ENCODE peak calls at places on chromosomes 2 and 18, in five cellular contexts. One of them, this sample, is unnamed.
A peak's percentile ranks its signal among the peaks of the same experiment; 100 is the strongest.

GRCh38 chr18:71807586-71807985 is 736.6 kb downstream of the CBLN2 start:
- DNase-seq in cardiac muscle cell: no peak
- DNase-seq in sigmoid colon: no peak
- DNase-seq in foreskin keratinocyte: no peak
- DNase-seq in GM23338: no peak
- DNase-seq in this sample: no peak

GRCh38 chr18:79927597-79928562 is 23.6 kb downstream of the SLC66A2 start:
- DNase-seq in cardiac muscle cell: no peak
- DNase-seq in sigmoid colon: peak; percentile 34
- DNase-seq in foreskin keratinocyte: no peak
- DNase-seq in GM23338: no peak
- DNase-seq in this sample: no peak

GRCh38 chr2:190916829-190917228 is 36.2 kb downstream of the GLS start:
- DNase-seq in cardiac muscle cell: no peak
- DNase-seq in sigmoid colon: no peak
- DNase-seq in foreskin keratinocyte: no peak
- DNase-seq in GM23338: no peak
- DNase-seq in this sample: no peak

GRCh38 chr2:182391443-182391842 is 35.4 kb downstream of the PDE1A start:
- DNase-seq in cardiac muscle cell: no peak
- DNase-seq in sigmoid colon: no peak
- DNase-seq in foreskin keratinocyte: no peak
- DNase-seq in GM23338: no peak
- DNase-seq in this sample: no peak

GRCh38 chr2:157363612-157364101 is 38.0 kb upstream of the ERMN start:
- DNase-seq in cardiac muscle cell: no peak
- DNase-seq in sigmoid colon: no peak
- DNase-seq in foreskin keratinocyte: peak; percentile 51
- DNase-seq in GM23338: no peak
- DNase-seq in this sample: no peak

GRCh38 chr2:214543386-214543955 is 132.6 kb downstream of the VWC2L start:
- DNase-seq in cardiac muscle cell: no peak
- DNase-seq in sigmoid colon: no peak
- DNase-seq in foreskin keratinocyte: peak; percentile 78
- DNase-seq in GM23338: no peak
- DNase-seq in this sample: peak; percentile 55

GRCh38 chr18:53799134-53799533 is 425.3 kb downstream of the MBD2 start:
- DNase-seq in cardiac muscle cell: peak; percentile 61
- DNase-seq in sigmoid colon: no peak
- DNase-seq in foreskin keratinocyte: peak; percentile 64
- DNase-seq in GM23338: no peak
- DNase-seq in this sample: peak; percentile 2

GRCh38 chr18:35415511-35416427 is 38.6 kb upstream of the ZNF396 start:
- DNase-seq in cardiac muscle cell: peak; percentile 70
- DNase-seq in sigmoid colon: no peak
- DNase-seq in foreskin keratinocyte: no peak
- DNase-seq in GM23338: no peak
- DNase-seq in this sample: no peak

GRCh38 chr2:99154643-99155536 is at the start of the genes LIPT1 and TSGA10:
- DNase-seq in cardiac muscle cell: peak; percentile 92
- DNase-seq in sigmoid colon: peak; percentile 97
- DNase-seq in foreskin keratinocyte: peak; percentile 85
- DNase-seq in GM23338: peak; percentile 91
- DNase-seq in this sample: peak; percentile 94
- TF ChIP-seq CTCF in cardiac muscle cell: no peak
- TF ChIP-seq CTCF in sigmoid colon: no peak
- TF ChIP-seq CTCF in foreskin keratinocyte: peak; percentile 22
- TF ChIP-seq CTCF in GM23338: no peak
- TF ChIP-seq CTCF in this sample: no peak

GRCh38 chr2:234978466-234979203 is 26.8 kb downstream of the SH3BP4 start:
- DNase-seq in cardiac muscle cell: peak; percentile 46
- DNase-seq in sigmoid colon: no peak
- DNase-seq in foreskin keratinocyte: no peak
- DNase-seq in GM23338: no peak
- DNase-seq in this sample: peak; percentile 50
- H3K27ac ChIP-seq in cardiac muscle cell: peak overlapping the region; percentile 98
- H3K27ac ChIP-seq in sigmoid colon: no peak overlapping the region
- H3K27ac ChIP-seq in foreskin keratinocyte: no peak overlapping the region
- H3K27ac ChIP-seq in GM23338: peak overlapping the region; percentile 26
- H3K27ac ChIP-seq in this sample: peak overlapping the region; percentile 89

DNA sequence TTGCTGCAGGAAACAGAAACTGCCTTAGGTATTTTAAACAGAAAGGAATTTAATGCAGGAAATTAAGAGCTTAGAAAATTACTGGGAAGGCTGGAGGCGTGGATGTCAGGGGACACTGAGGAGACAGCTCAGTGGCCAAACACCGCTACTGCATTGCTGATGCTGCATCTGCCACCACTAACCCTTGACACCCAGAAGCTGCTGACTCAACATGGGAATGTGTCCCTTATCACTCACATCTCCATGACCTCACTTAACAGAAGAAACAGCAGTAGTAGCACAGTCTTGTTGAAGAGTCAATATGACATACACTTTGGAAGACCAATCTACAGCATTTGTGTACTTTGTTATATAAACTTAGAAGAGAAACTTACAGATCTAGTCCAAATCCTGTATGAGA is 906.1 kb downstream of the SLC4A3 start:
- DNase-seq in cardiac muscle cell: peak; percentile 25
- DNase-seq in sigmoid colon: no peak
- DNase-seq in foreskin keratinocyte: peak; percentile 66
- DNase-seq in GM23338: peak; percentile 61
- DNase-seq in this sample: peak; percentile 19
- TF ChIP-seq CTCF in cardiac muscle cell: peak; percentile 20
- TF ChIP-seq CTCF in sigmoid colon: no peak
- TF ChIP-seq CTCF in foreskin keratinocyte: peak; percentile 34
- TF ChIP-seq CTCF in GM23338: peak; percentile 33
- TF ChIP-seq CTCF in this sample: peak; percentile 14

GRCh38 chr2:6107290-6107689 is 415.1 kb downstream of the SOX11 start:
- DNase-seq in cardiac muscle cell: no peak
- DNase-seq in sigmoid colon: no peak
- DNase-seq in foreskin keratinocyte: no peak
- DNase-seq in GM23338: no peak
- DNase-seq in this sample: no peak
- H3K27ac ChIP-seq in cardiac muscle cell: no peak overlapping the region
- H3K27ac ChIP-seq in sigmoid colon: no peak overlapping the region
- H3K27ac ChIP-seq in foreskin keratinocyte: no peak overlapping the region
- H3K27ac ChIP-seq in GM23338: no peak overlapping the region
- H3K27ac ChIP-seq in this sample: no peak overlapping the region

DNA sequence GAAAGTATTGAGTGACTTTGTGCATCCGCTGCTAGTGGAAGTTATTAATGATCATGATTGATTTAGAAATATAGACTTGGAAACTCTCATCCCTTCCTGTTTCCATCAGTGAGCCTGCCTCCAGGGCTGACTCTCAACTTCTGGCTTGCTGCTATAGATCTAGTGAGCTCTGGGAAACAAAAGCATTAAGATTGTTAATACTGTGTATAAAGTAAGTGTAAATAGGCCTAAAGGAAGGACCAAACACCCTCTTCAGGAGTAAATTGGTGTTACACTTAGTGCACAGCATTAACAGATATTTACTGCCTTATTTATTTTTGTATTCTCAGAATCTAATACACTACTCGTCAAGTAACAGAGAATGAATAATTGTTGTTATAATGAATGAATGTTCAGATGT is 285.6 kb downstream of the THSD7B start:
- DNase-seq in cardiac muscle cell: no peak
- DNase-seq in sigmoid colon: no peak
- DNase-seq in foreskin keratinocyte: no peak
- DNase-seq in GM23338: peak; percentile 47
- DNase-seq in this sample: peak; percentile 4
- TF ChIP-seq CTCF in cardiac muscle cell: no peak
- TF ChIP-seq CTCF in sigmoid colon: no peak
- TF ChIP-seq CTCF in foreskin keratinocyte: peak; percentile 59
- TF ChIP-seq CTCF in GM23338: no peak
- TF ChIP-seq CTCF in this sample: no peak

DNA sequence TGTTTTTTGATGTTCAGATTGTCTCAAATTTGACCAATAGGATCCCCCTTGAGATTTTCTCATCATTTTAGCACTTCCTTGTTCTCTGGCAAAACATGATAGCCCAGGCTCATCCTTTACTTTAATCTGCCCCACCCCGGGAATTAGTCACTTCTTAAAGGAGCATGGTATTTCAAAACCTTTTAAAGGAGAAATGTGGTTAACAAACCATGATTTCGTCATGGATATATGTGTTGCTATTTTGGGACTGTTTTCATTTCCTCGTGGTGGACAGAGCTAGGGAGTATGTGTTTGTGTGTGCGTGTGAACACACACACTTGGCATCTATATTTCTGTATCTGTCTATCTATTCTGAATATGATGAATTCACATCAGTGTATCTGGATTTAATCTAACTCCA is 128.1 kb downstream of the BIRC6 start:
- DNase-seq in cardiac muscle cell: peak; percentile 90
- DNase-seq in sigmoid colon: no peak
- DNase-seq in foreskin keratinocyte: peak; percentile 96
- DNase-seq in GM23338: no peak
- DNase-seq in this sample: peak; percentile 81
- H3K27ac ChIP-seq in cardiac muscle cell: no peak overlapping the region
- H3K27ac ChIP-seq in sigmoid colon: no peak overlapping the region
- H3K27ac ChIP-seq in foreskin keratinocyte: peak overlapping the region; percentile 44
- H3K27ac ChIP-seq in GM23338: no peak overlapping the region
- H3K27ac ChIP-seq in this sample: no peak overlapping the region

DNA sequence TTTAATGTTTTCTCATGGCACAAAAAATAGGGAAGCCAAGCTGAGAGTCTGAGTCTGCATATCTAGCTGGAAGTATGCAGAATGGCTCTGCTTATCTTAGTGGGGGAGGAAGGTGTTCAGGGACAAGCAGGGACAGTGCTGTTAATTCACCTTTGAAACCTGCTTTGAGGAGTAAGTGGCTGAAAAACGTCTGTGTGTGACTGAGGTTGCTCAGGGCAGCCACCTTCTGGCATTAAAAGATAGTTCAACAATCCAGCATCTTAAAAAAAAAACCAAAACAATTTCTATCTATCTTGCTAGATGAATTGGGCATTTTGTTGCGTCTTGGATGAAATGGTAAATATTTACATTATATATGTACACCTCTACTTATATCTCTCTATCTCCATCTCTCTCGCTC is 2.0 kb upstream of the TRPM8 start:
- DNase-seq in cardiac muscle cell: peak; percentile 14
- DNase-seq in sigmoid colon: no peak
- DNase-seq in foreskin keratinocyte: no peak
- DNase-seq in GM23338: peak; percentile 38
- DNase-seq in this sample: peak; percentile 38
- TF ChIP-seq CTCF in cardiac muscle cell: peak; percentile 17
- TF ChIP-seq CTCF in sigmoid colon: no peak
- TF ChIP-seq CTCF in foreskin keratinocyte: peak; percentile 44
- TF ChIP-seq CTCF in GM23338: peak; percentile 48
- TF ChIP-seq CTCF in this sample: peak; percentile 23

GRCh38 chr2:209121691-209122090 is 302.2 kb upstream of the MAP2 start:
- DNase-seq in cardiac muscle cell: no peak
- DNase-seq in sigmoid colon: no peak
- DNase-seq in foreskin keratinocyte: no peak
- DNase-seq in GM23338: no peak
- DNase-seq in this sample: no peak
- H3K27ac ChIP-seq in cardiac muscle cell: no peak overlapping the region
- H3K27ac ChIP-seq in sigmoid colon: no peak overlapping the region
- H3K27ac ChIP-seq in foreskin keratinocyte: no peak overlapping the region
- H3K27ac ChIP-seq in GM23338: no peak overlapping the region
- H3K27ac ChIP-seq in this sample: no peak overlapping the region

DNA sequence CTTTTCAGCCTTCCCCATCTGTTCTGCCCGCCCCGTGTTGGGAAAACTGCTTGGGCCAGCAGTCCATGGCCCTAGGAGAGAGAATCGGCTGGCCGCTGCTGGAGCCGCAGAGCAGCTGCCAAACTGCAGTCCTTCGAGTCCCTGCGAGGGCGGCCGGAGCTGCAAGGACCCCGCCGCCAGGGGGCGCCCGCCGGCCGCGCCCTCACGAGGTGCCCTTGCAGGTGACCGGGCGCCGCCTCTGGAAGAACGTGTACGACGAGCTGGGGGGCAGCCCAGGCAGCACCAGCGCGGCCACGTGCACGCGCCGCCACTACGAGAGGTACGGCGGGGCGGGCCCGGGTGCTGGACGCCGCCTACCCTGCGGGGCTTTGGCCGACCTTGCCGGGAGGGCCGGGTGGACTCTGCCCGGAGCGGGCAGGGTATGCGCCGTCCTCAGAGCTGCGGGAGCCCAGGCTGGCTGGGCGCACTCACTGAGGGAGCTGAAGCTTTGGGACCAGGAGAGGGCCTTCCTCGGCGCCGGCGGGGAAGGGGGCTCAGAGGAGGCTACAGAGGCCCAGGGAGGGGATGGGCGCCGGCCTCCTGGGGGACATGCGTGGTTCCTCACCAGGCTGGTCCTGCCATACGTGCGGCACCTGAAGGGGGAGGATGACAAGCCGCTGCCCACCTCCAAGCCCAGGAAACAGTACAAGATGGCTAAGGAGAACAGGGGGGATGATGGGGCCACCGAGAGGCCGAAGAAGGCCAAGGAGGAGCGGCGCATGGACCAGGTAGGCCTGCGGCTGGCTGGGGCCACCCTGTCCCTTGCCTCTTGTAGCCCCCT is 13.6 kb downstream of the ARID5A start:
- DNase-seq in cardiac muscle cell: no peak
- DNase-seq in sigmoid colon: peak; percentile 59
- DNase-seq in foreskin keratinocyte: no peak
- DNase-seq in GM23338: peak; percentile 95
- DNase-seq in this sample: no peak
- TF ChIP-seq CTCF in cardiac muscle cell: peak; percentile 26
- TF ChIP-seq CTCF in sigmoid colon: no peak
- TF ChIP-seq CTCF in foreskin keratinocyte: peak; percentile 85
- TF ChIP-seq CTCF in GM23338: peak; percentile 90
- TF ChIP-seq CTCF in this sample: peak; percentile 67